ENCODE peak calls at places on chromosomes 5 and 9, in five cellular contexts. A is stomach, Q is Peyer's patch, J is ovary, Y is HCT116. M is an unnamed sample.

GRCh38 chr9:37540634-37541033 is 35.5 kb downstream of the FBXO10 start:
- DNase-seq in A (peak; percentile 65), Q (no peak), J (no peak), Y (no peak), M (no peak)

GRCh38 chr5:133741818-133742355 is 129.5 kb upstream of the FSTL4 start:
- DNase-seq in A (no peak), Q (no peak), J (no peak), Y (no peak), M (no peak)

GRCh38 chr5:24816206-24816605 is 171.4 kb upstream of the CDH10 start:
- DNase-seq in A (no peak), Q (no peak), J (no peak), Y (no peak), M (no peak)

GRCh38 chr9:17800397-17800796 is 221.5 kb downstream of the SH3GL2 start:
- DNase-seq in A (no peak), Q (no peak), J (no peak), Y (no peak), M (no peak)

GRCh38 chr9:38068866-38069628 is at the start of gene SHB:
- DNase-seq in A (peak; percentile 90), Q (peak; percentile 93), J (peak; percentile 79), Y (no peak), M (peak; percentile 84)

GRCh38 chr9:115997923-115998322 is 155.7 kb upstream of the PAPPA start:
- DNase-seq in A (no peak), Q (no peak), J (no peak), Y (no peak), M (no peak)

GRCh38 chr9:91166796-91167366 is 194.8 kb downstream of the AUH start:
- DNase-seq in A (peak; percentile 14), Q (peak; percentile 39), J (no peak), Y (no peak), M (no peak)

GRCh38 chr5:1706428-1706827 is 93.2 kb downstream of the MRPL36 start:
- DNase-seq in A (no peak), Q (no peak), J (no peak), Y (no peak), M (no peak)

GRCh38 chr5:100623719-100624118 is 88.5 kb downstream of the FAM174A start:
- DNase-seq in A (no peak), Q (no peak), J (no peak), Y (no peak), M (no peak)

GRCh38 chr5:154197801-154198461 is 7.4 kb downstream of the GALNT10 start:
- DNase-seq in A (peak; percentile 57), Q (peak; percentile 75), J (no peak), Y (no peak), M (peak; percentile 65)

GRCh38 chr5:123610665-123611406 is 98.9 kb downstream of the CSNK1G3 start:
- DNase-seq in A (no peak), Q (no peak), J (no peak), Y (peak; percentile 54), M (no peak)

GRCh38 chr9:36759141-36759540 is 186.4 kb downstream of the MELK start:
- DNase-seq in A (no peak), Q (no peak), J (no peak), Y (no peak), M (no peak)

GRCh38 chr5:32030686-32031478 is 143.2 kb downstream of the GOLPH3 start:
- DNase-seq in A (no peak), Q (no peak), J (no peak), Y (no peak), M (no peak)

GRCh38 chr9:137975527-137975913 is 97.9 kb downstream of the CACNA1B start:
- DNase-seq in A (no peak), Q (no peak), J (no peak), Y (no peak), M (no peak)

GRCh38 chr9:107312651-107313050 is 29.6 kb downstream of the RAD23B start:
- DNase-seq in A (no peak), Q (no peak), J (no peak), Y (no peak), M (no peak)

GRCh38 chr9:93200449-93200742 is 16.5 kb downstream of the WNK2 start:
- DNase-seq in A (no peak), Q (no peak), J (no peak), Y (no peak), M (no peak)

GRCh38 chr5:1161832-1162229 is 39.6 kb upstream of the SLC6A19 start:
- DNase-seq in A (peak; percentile 85), Q (peak; percentile 65), J (no peak), Y (no peak), M (no peak)

GRCh38 chr9:108860354-108860753 is 1.7 kb upstream of the ACTL7A start:
- DNase-seq in A (no peak), Q (no peak), J (no peak), Y (no peak), M (no peak)

GRCh38 chr5:66661149-66661548 is 65.0 kb downstream of the MAST4 start:
- DNase-seq in A (no peak), Q (no peak), J (peak; percentile 47), Y (no peak), M (no peak)

GRCh38 chr5:150302301-150303069 is at the start of gene ARSI:
- DNase-seq in A (no peak), Q (no peak), J (peak; percentile 67), Y (no peak), M (no peak)

GRCh38 chr5:169146158-169146557 is 154.8 kb downstream of the SLIT3 start:
- DNase-seq in A (no peak), Q (no peak), J (no peak), Y (no peak), M (no peak)

GRCh38 chr5:132218321-132218720 is 9.3 kb downstream of the P4HA2 start:
- DNase-seq in A (no peak), Q (no peak), J (no peak), Y (no peak), M (no peak)

DNA sequence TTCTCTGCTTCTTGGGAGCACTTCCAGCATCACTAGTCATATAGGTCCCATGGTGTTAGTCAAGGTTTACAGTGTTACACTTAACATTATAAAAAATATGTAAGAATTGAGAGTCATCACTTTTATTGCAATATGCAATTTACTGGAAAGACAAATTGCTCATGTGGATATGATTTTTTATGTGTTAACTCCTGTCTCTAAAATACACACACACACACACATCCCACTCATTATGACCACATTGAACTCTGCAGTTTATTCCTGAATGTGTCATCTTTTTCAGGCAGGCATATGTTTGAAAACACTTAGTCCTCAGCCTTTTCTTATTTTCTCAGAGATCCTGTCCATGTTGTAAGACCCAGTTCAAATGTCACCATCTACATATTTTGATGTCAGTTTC is 148.5 kb upstream of the MRPS30 start:
- DNase-seq in A (no peak), Q (no peak), J (no peak), Y (no peak), M (no peak)
- H3K9me3 ChIP-seq in A (peaks cover 31% of the 10 kb centered on the region), Q (no peaks in the 10 kb centered on the region), J (no peaks in the 10 kb centered on the region), Y (no peaks in the 10 kb centered on the region), M (no peaks in the 10 kb centered on the region)

GRCh38 chr9:74503219-74503618 is 6.1 kb downstream of the RORB start:
- DNase-seq in A (no peak), Q (no peak), J (no peak), Y (no peak), M (no peak)
- H3K27me3 ChIP-seq in A (peaks cover 34% of the 10 kb centered on the region), Q (peaks cover 9% of the 10 kb centered on the region), J (no peaks in the 10 kb centered on the region), Y (no peaks in the 10 kb centered on the region), M (peaks cover 13% of the 10 kb centered on the region)

DNA sequence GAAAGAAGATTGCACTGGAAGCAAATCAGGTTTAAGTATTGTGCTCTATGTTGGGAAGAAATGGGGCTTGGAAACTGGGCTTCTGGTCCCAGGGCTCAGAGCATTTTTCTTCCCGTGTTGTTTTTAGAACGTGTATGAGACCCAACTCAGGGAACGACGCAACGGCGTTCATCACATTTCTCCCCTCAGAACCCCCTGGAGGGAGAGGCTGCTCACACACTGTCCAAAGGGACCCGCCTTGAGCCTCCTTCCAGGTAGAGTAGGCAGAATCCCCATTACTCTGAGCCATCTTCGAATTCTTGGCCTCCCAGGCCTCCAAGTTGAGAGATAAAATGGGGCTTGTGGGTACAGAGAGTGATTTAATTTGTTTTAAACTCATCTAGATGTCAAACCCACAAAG is 25.1 kb downstream of the IRX2 start:
- DNase-seq in A (no peak), Q (no peak), J (no peak), Y (no peak), M (no peak)
- H3K9me3 ChIP-seq in A (no peaks in the 10 kb centered on the region), Q (no peaks in the 10 kb centered on the region), J (no peaks in the 10 kb centered on the region), Y (no peaks in the 10 kb centered on the region), M (no peaks in the 10 kb centered on the region)

DNA sequence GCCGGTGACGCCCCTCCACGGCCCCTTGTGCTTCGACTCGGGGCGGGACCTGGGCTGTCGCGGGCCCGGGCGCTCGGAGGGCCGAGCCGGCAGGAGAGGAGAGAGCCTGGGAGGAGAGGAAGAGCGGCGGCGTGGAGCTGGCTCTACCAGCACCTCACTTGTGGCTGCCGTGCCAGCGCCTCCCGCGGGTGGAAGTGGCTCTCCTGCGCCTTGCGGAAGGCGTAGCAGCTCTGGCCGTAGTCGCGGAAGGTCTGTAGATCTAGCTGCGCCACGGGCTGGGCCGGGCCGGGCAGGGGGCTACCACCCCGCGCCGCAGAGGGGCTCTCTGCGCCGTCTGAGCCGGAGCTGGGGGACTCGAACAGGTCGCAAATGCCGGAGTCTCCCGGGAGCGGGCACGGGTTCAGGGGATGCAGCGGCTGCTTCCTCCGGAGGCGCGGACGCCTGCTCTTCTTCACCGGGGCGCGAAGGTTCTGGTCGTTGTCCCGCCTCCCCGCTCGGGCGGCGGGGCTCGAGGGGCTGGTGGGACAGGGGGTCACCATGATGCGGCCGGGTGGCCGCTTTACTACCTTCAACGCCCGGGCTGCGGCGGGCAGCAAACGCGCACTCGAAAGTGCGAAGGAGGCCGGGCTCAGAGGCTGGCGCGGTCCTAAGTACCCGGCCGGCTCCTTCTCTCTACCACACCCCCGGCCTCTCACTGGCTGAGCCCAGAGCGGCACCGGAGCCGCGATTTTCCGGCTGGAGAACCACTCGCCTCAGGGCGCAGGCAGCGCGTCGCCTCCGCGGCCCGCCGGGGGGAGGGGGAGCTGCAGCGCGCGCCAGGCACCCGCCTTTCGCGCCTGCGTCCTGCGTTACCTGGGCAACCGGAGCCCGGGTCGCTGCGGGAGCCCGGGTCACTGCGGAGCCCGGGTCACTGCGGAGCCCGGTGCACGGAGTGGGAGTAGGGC is at the start of gene CCNO:
- DNase-seq in A (peak; percentile 88), Q (peak; percentile 76), J (peak; percentile 69), Y (peak; percentile 70), M (peak; percentile 69)
- H3K27me3 ChIP-seq in A (peaks cover 88% of the 10 kb centered on the region), Q (peaks cover 39% of the 10 kb centered on the region), J (no peaks in the 10 kb centered on the region), Y (no peaks in the 10 kb centered on the region), M (peaks cover 60% of the 10 kb centered on the region)

DNA sequence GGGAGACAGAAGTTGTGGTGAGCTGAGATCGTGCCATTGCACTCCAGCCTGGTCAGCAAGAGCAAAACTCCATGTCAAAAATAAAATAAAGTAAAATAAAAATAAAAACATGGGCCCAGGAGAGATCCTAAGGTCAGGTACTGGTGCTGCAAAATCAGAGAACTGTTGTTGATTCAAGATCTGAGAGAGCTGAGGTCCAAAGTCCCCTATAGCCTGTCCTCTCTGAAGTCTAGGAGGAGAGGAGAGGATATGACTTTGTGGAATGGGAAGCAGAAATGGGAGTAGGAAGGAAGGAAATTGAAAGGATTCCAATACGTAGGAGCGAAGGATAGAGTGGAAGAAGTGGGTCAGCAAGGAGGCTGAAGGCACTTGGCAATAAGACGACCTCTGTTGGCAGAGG is 4.6 kb upstream of the OR1L4 start:
- DNase-seq in A (no peak), Q (no peak), J (no peak), Y (no peak), M (no peak)
- H3K9me3 ChIP-seq in A (peaks cover 49% of the 10 kb centered on the region), Q (no peaks in the 10 kb centered on the region), J (no peaks in the 10 kb centered on the region), Y (no peaks in the 10 kb centered on the region), M (no peaks in the 10 kb centered on the region)

GRCh38 chr9:15420796-15421195 is 1.9 kb upstream of the SNAPC3 start:
- DNase-seq in A (no peak), Q (no peak), J (no peak), Y (no peak), M (no peak)
- H3K27me3 ChIP-seq in A (no peaks in the 10 kb centered on the region), Q (no peaks in the 10 kb centered on the region), J (no peaks in the 10 kb centered on the region), Y (no peaks in the 10 kb centered on the region), M (no peaks in the 10 kb centered on the region)

M was measured in CD8-positive, alpha-beta T cell.